ENCODE peak calls at places on chromosomes 7 and 10, in seven cellular contexts. A, K, G, O, Y, L and J are unnamed samples.

GRCh38 chr10:97924678-97925077 is 75.0 kb downstream of the GOLGA7B start:
- DNase-seq in A (no peak), K (no peak), G (no peak), O (no peak), Y (no peak), L (no peak), J (no peak)

GRCh38 chr7:2094454-2095039 is 138.2 kb downstream of the MAD1L1 start:
- DNase-seq in A (no peak), K (no peak), G (no peak), O (no peak), Y (no peak), L (no peak), J (no peak)

GRCh38 chr7:69597278-69598076 is 798 bp upstream of the AUTS2 start:
- DNase-seq in A (no peak), K (peak; percentile 11), G (no peak), O (no peak), Y (no peak), L (no peak), J (no peak)

GRCh38 chr10:30215631-30216030 is 133.4 kb downstream of the MTPAP start:
- DNase-seq in A (no peak), K (no peak), G (no peak), O (no peak), Y (no peak), L (no peak), J (no peak)

GRCh38 chr7:47371733-47372368 is 210.1 kb downstream of the TNS3 start:
- DNase-seq in A (no peak), K (no peak), G (peak; percentile 96), O (no peak), Y (no peak), L (peak; percentile 65), J (no peak)

GRCh38 chr7:219581-220150 is 27.3 kb downstream of the FAM20C start:
- DNase-seq in A (no peak), K (no peak), G (no peak), O (no peak), Y (no peak), L (no peak), J (no peak)

GRCh38 chr7:73715648-73716317 is 3.7 kb downstream of the STX1A start:
- DNase-seq in A (peak; percentile 52), K (no peak), G (no peak), O (peak; percentile 80), Y (no peak), L (peak; percentile 99), J (peak; percentile 75)

GRCh38 chr10:69715156-69715898 is 85.3 kb downstream of the FAM241B start:
- DNase-seq in A (no peak), K (no peak), G (no peak), O (no peak), Y (no peak), L (no peak), J (no peak)

GRCh38 chr7:111126987-111127386 is 36.1 kb downstream of the LRRN3 start:
- DNase-seq in A (no peak), K (no peak), G (no peak), O (no peak), Y (no peak), L (no peak), J (peak; percentile 1)

GRCh38 chr10:30431435-30431911 is 2.5 kb upstream of the MAP3K8 start:
- DNase-seq in A (no peak), K (no peak), G (no peak), O (no peak), Y (no peak), L (peak; percentile 67), J (no peak)

GRCh38 chr7:133568544-133568943 is 315.7 kb downstream of the EXOC4 start:
- DNase-seq in A (no peak), K (no peak), G (no peak), O (no peak), Y (no peak), L (no peak), J (no peak)

GRCh38 chr7:99631311-99632109 is 14.8 kb downstream of the ZSCAN25 start:
- DNase-seq in A (no peak), K (no peak), G (no peak), O (no peak), Y (no peak), L (peak; percentile 73), J (no peak)

GRCh38 chr10:78726171-78726570 is 342.6 kb upstream of the ZMIZ1 start:
- DNase-seq in A (no peak), K (no peak), G (no peak), O (no peak), Y (no peak), L (no peak), J (no peak)

GRCh38 chr10:78510566-78511323 is 477.1 kb downstream of the RPS24 start:
- DNase-seq in A (no peak), K (no peak), G (no peak), O (no peak), Y (no peak), L (peak; percentile 26), J (no peak)

GRCh38 chr10:3452234-3452633 is 279.7 kb upstream of the PITRM1 start:
- DNase-seq in A (no peak), K (no peak), G (no peak), O (no peak), Y (no peak), L (no peak), J (no peak)

GRCh38 chr10:24900888-24901685 is 51.3 kb downstream of the PRTFDC1 start:
- DNase-seq in A (no peak), K (no peak), G (peak; percentile 78), O (no peak), Y (no peak), L (no peak), J (no peak)